ENCODE peak calls at places on chromosomes 16 and 17, in nine cellular contexts. J, T, B, U, L, W, Y, N and Q are unnamed samples.

GRCh38 chr16:23508589-23509440 is 1.5 kb downstream of the GGA2 start:
- DNase-seq in J (no peak), T (no peak), B (peak; percentile 20), U (peak; percentile 43), L (peak; percentile 24), W (peak; percentile 33), Y (no peak), N (no peak), Q (peak; percentile 2)

GRCh38 chr17:44331249-44331760 is 6.7 kb upstream of the SLC25A39 start:
- DNase-seq in J (no peak), T (peak; percentile 60), B (peak; percentile 65), U (peak; percentile 85), L (peak; percentile 77), W (peak; percentile 80), Y (peak; percentile 84), N (no peak), Q (peak; percentile 84)

GRCh38 chr17:82238562-82239201 is 9.8 kb downstream of the SLC16A3 start:
- DNase-seq in J (peak; percentile 75), T (no peak), B (peak; percentile 77), U (no peak), L (no peak), W (peak; percentile 92), Y (peak; percentile 75), N (no peak), Q (no peak)

GRCh38 chr17:19021622-19022083 is 17.1 kb upstream of the FAM83G start:
- DNase-seq in J (no peak), T (no peak), B (no peak), U (peak; percentile 74), L (peak; percentile 44), W (no peak), Y (no peak), N (no peak), Q (no peak)

GRCh38 chr17:42403150-42403549 is 14.9 kb upstream of the STAT3 start:
- DNase-seq in J (no peak), T (no peak), B (no peak), U (peak; percentile 78), L (peak; percentile 35), W (no peak), Y (no peak), N (no peak), Q (no peak)

GRCh38 chr16:88084881-88085280 is 133.6 kb downstream of the BANP start:
- DNase-seq in J (no peak), T (no peak), B (peak; percentile 74), U (no peak), L (no peak), W (peak; percentile 21), Y (no peak), N (no peak), Q (no peak)

GRCh38 chr17:72487731-72488325 is 367.0 kb downstream of the SOX9 start:
- DNase-seq in J (no peak), T (no peak), B (no peak), U (no peak), L (no peak), W (no peak), Y (no peak), N (no peak), Q (no peak)

GRCh38 chr17:77458202-77459017 is 317.6 kb downstream of the SEC14L1 start:
- DNase-seq in J (no peak), T (no peak), B (no peak), U (no peak), L (no peak), W (no peak), Y (no peak), N (no peak), Q (no peak)

GRCh38 chr17:79027274-79027924 is 3.4 kb downstream of the C1QTNF1 start:
- DNase-seq in J (no peak), T (no peak), B (no peak), U (no peak), L (no peak), W (no peak), Y (no peak), N (no peak), Q (no peak)

GRCh38 chr16:35011-35775 is 18.2 kb downstream of the POLR3K start:
- DNase-seq in J (no peak), T (no peak), B (no peak), U (no peak), L (no peak), W (no peak), Y (no peak), N (no peak), Q (no peak)

GRCh38 chr17:47719411-47720152 is 13.5 kb upstream of the TBX21 start:
- DNase-seq in J (no peak), T (no peak), B (peak; percentile 65), U (no peak), L (no peak), W (peak; percentile 54), Y (no peak), N (no peak), Q (no peak)

GRCh38 chr17:76462556-76463290 is 4.7 kb upstream of the AANAT start:
- DNase-seq in J (no peak), T (no peak), B (no peak), U (no peak), L (no peak), W (no peak), Y (no peak), N (no peak), Q (no peak)

GRCh38 chr17:34579979-34580684 is 750 bp downstream of the TMEM132E start:
- DNase-seq in J (no peak), T (no peak), B (peak; percentile 7), U (peak; percentile 65), L (peak; percentile 55), W (peak; percentile 2), Y (peak; percentile 23), N (no peak), Q (no peak)

DNA sequence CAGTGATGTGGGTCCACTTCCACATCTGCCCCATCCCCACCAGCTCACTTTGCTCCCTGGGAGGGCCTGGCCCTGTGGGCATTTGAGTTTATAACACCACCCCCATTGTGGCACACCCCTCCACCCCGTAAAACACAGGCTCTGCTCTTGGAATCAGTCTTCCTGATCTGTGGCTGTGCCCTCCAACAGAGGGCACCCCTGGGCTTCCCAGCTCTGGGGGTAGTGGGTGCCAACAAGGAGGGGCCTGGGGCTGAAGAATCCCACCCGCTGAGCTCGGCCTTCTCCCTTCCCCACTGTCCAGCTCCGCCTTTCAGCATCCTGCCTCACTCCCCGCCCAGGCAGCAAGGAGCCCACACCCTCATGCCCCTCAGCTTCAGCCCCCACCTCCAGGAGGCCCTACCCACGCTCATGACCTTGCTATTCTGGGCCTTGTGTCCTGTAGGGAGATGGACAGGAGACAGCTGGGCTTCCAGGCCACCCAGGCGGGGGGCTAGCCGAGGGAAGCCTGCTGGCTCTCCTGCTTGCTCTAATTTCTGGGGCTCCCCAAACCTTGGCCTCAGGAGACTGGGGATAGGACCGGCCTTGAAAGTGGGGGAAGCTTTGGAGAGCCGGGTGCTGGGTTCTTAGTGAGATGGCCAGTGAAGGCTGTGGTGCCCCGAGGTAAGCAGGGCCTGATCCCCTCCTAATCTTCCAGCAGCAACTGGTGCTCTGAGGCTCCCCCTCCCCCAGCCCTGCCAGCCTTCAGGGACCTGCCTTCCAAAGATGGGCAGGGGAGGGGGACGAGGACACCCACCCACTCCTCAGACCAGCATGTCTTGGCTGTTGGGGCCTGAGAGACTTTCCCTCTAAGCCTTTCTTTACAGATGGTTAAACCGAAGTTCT is 2.9 kb upstream of the ATP2A1 start:
- DNase-seq in J (no peak), T (no peak), B (no peak), U (no peak), L (no peak), W (no peak), Y (peak; percentile 32), N (no peak), Q (no peak)
- TF ChIP-seq CTCF in J (no peak), T (no peak), B (no peak), U (no peak), L (no peak), W (no peak), Y (peak; percentile 36), N (no peak), Q (no peak)

GRCh38 chr17:348692-349425 is 3.7 kb downstream of the RPH3AL start:
- DNase-seq in J (peak; percentile 55), T (no peak), B (no peak), U (peak; percentile 29), L (no peak), W (peak; percentile 14), Y (peak; percentile 93), N (no peak), Q (no peak)
- TF ChIP-seq CTCF in J (no peak), T (no peak), B (no peak), U (no peak), L (no peak), W (no peak), Y (peak; percentile 31), N (no peak), Q (no peak)

GRCh38 chr16:75552951-75553350 is 3.1 kb downstream of the TMEM231 start:
- DNase-seq in J (no peak), T (no peak), B (no peak), U (no peak), L (no peak), W (no peak), Y (no peak), N (no peak), Q (no peak)

GRCh38 chr16:75555213-75555706 is 792 bp downstream of the TMEM231 start:
- DNase-seq in J (peak; percentile 94), T (peak; percentile 59), B (peak; percentile 86), U (peak; percentile 94), L (peak; percentile 82), W (peak; percentile 91), Y (peak; percentile 94), N (peak; percentile 52), Q (peak; percentile 73)

GRCh38 chr16:75559002-75559401 is 3.0 kb upstream of the TMEM231 start:
- DNase-seq in J (no peak), T (no peak), B (no peak), U (no peak), L (no peak), W (no peak), Y (no peak), N (no peak), Q (no peak)

GRCh38 chr16:75559564-75560372 is 3.7 kb upstream of the TMEM231 start:
- DNase-seq in J (no peak), T (no peak), B (peak; percentile 42), U (peak; percentile 45), L (peak; percentile 31), W (peak; percentile 82), Y (no peak), N (no peak), Q (no peak)

GRCh38 chr16:75555707-75556512 is at the start of gene TMEM231:
- DNase-seq in J (peak; percentile 97), T (peak; percentile 87), B (peak; percentile 91), U (peak; percentile 96), L (peak; percentile 98), W (peak; percentile 95), Y (peak; percentile 91), N (peak; percentile 95), Q (peak; percentile 95)
- TF ChIP-seq CTCF in J (no peak), T (peak; percentile 18), B (no peak), U (no peak), L (no peak), W (no peak), Y (no peak), N (no peak), Q (peak; percentile 11)

DNA sequence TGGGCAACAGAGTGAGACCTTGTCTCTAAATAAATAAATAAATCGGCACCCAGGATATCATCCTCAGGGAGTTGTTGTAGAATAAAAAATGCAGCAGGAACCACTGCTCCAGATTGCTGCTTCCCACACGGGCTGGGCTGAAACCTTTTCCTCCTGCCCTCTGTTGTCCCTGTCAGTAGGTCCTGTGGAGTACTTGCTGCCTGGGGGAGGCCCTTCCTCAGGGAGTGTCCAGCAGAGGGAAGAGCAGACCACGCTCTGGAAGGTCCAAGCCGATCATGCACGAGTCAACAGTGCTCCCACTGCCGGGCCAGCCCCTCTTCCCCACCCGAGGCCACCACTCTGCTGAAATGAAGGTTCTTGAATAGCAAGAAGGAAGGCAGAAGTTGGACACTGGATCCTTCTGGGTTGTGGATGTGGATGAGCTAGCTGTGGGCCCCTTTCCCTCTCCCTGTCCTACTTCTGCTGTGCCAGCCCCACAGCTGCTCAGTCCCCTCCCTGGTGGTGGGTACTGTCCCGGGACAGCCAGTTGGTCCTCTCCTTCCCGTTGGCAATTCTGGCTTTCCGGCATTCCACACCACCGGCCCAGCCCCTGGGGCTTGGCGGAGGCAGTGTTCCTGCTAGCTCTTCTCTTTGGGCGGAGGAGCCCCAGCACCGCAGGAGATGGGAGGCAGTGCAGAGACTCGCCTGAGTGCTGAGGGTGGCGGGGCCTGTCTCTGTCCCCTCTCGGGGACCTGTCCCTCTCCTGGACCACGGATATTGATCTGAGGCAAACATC is 10.8 kb downstream of the CDK5R1 start:
- DNase-seq in J (no peak), T (no peak), B (no peak), U (peak; percentile 60), L (no peak), W (no peak), Y (peak; percentile 41), N (no peak), Q (no peak)
- TF ChIP-seq CTCF in J (no peak), T (no peak), B (peak; percentile 21), U (peak; percentile 25), L (no peak), W (peak; percentile 44), Y (no peak), N (no peak), Q (no peak)